ENCODE peak calls at places on chromosomes 4 and X, in ten cellular contexts. U is K562, G is A549, J is tibial nerve, W is ovary, V is suprapubic skin, K is sigmoid colon, P is H1, S is esophagus muscularis mucosa, T is GM12878. M is an unnamed sample.

GRCh38 chr4:107858158-107858742 is 33.5 kb downstream of the SGMS2 start:
- DNase-seq in G (no peak), K (no peak), S (no peak), W (no peak), J (no peak), U (no peak), P (no peak), T (no peak), V (no peak), M (no peak)

GRCh38 chr4:82753725-82754410 is 44.7 kb downstream of the SCD5 start:
- DNase-seq in P (no peak), W (peak), K (no peak), G (no peak), U (no peak), J (no peak), V (no peak), T (no peak), S (no peak), M (no peak)

GRCh38 chr4:147633113-147633512 is 15.9 kb downstream of the TMEM184C start:
- DNase-seq in V (no peak), U (no peak), S (no peak), P (no peak), J (no peak), W (no peak), T (no peak), K (no peak), G (no peak), M (no peak)

GRCh38 chrX:123731987-123732678 is 719 bp downstream of the THOC2 start:
- DNase-seq in U (peak), P (no peak), J (no peak), K (no peak), W (peak), G (peak), V (peak), T (no peak), S (no peak), M (peak)

GRCh38 chr4:111650553-111651183 is 494.6 kb upstream of the FAM241A start:
- DNase-seq in J (no peak), T (no peak), K (no peak), V (no peak), S (no peak), P (no peak), U (no peak), G (no peak), W (no peak), M (no peak)

GRCh38 chr4:175614880-175615279 is 197.2 kb downstream of the GPM6A start:
- DNase-seq in K (no peak), P (no peak), G (no peak), W (no peak), J (no peak), S (no peak), T (no peak), U (no peak), V (no peak), M (no peak)

GRCh38 chr4:56238251-56238650 is 149.0 kb downstream of the AASDH start:
- DNase-seq in G (no peak), J (no peak), S (peak), K (no peak), V (no peak), W (no peak), U (no peak), P (no peak), T (no peak), M (no peak)

GRCh38 chr4:44237643-44238042 is 211.0 kb downstream of the KCTD8 start:
- DNase-seq in V (no peak), K (no peak), U (no peak), G (no peak), W (no peak), S (no peak), T (no peak), P (no peak), J (no peak), M (no peak)

GRCh38 chr4:112061418-112061817 is 83.8 kb upstream of the FAM241A start:
- DNase-seq in V (no peak), K (no peak), G (no peak), T (no peak), P (no peak), W (no peak), U (no peak), J (no peak), S (no peak), M (no peak)

DNA sequence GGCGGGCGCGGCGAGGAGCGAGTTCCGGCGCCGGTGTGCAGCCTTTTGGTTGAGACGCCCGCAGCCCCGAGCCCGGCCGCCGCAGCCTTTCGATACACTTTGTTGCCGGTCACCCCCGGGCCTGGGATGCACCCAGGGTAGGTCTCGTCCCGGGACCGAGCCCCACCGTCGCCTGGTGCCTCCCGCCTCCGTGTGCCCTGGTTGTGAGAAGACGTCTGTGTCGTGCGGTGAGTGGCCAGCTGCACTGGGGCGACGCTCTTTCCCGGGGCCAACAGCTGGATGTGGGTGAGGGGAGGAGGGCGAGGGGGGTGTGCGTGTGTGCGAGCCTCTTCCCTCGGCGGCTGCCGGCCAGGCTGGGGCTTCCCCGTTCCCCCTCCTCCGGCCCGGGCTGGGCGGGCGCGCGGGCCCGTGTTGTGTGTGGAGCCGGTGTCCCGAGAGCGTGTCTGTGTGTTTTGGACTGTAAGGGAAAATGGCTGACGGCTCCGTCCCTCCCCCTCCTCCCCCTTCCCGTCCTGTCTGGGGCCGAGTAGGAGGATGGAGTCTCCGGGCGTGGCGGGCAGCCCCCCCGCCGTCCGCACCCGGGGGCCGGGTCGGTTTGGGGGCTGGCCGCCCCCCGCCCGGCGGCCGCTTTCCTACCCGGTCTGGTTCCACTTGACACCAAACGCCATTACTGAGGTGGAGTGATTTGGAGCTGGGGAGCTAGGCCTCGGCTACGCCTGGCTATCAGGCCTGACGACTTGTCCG is 810 bp downstream of the USP9X start:
- DNase-seq in G (peak), K (peak), P (no peak), V (peak), T (no peak), U (peak), S (no peak), J (peak), W (peak), M (peak)
- TF ChIP-seq POLR2A in G (peak), K (no peak), P (no peak), V (no peak), T (peak), U (no peak), S (no peak), J (peak), W (no peak), M (no peak)

GRCh38 chr4:143700060-143700419 is 435 bp downstream of the FREM3 start:
- DNase-seq in P (no peak), U (no peak), S (no peak), G (no peak), K (peak), W (no peak), T (no peak), V (no peak), J (no peak), M (no peak)
- TF ChIP-seq EP300 in P (no peak), U (no peak), S (no peak), G (no peak), K (no peak), W (no peak), T (no peak), V (no peak), J (no peak), M (no peak)

GRCh38 chrX:150899191-150899757 is 806 bp upstream of the CD99L2 start:
- DNase-seq in W (peak), P (no peak), S (no peak), V (peak), J (peak), T (no peak), G (peak), K (peak), U (peak), M (peak)

GRCh38 chrX:150897371-150898319 is 823 bp downstream of the CD99L2 start:
- DNase-seq in P (no peak), S (no peak), G (peak), W (no peak), U (no peak), K (no peak), V (no peak), T (no peak), J (no peak), M (peak)

GRCh38 chrX:150896632-150897031 is 1.8 kb downstream of the CD99L2 start:
- DNase-seq in G (no peak), T (no peak), U (no peak), V (no peak), P (no peak), S (no peak), J (no peak), K (no peak), W (no peak), M (no peak)

GRCh38 chrX:150902434-150903109 is 4.1 kb upstream of the CD99L2 start:
- DNase-seq in G (no peak), J (no peak), W (no peak), P (peak), S (no peak), T (no peak), V (no peak), U (no peak), K (no peak), M (no peak)

DNA sequence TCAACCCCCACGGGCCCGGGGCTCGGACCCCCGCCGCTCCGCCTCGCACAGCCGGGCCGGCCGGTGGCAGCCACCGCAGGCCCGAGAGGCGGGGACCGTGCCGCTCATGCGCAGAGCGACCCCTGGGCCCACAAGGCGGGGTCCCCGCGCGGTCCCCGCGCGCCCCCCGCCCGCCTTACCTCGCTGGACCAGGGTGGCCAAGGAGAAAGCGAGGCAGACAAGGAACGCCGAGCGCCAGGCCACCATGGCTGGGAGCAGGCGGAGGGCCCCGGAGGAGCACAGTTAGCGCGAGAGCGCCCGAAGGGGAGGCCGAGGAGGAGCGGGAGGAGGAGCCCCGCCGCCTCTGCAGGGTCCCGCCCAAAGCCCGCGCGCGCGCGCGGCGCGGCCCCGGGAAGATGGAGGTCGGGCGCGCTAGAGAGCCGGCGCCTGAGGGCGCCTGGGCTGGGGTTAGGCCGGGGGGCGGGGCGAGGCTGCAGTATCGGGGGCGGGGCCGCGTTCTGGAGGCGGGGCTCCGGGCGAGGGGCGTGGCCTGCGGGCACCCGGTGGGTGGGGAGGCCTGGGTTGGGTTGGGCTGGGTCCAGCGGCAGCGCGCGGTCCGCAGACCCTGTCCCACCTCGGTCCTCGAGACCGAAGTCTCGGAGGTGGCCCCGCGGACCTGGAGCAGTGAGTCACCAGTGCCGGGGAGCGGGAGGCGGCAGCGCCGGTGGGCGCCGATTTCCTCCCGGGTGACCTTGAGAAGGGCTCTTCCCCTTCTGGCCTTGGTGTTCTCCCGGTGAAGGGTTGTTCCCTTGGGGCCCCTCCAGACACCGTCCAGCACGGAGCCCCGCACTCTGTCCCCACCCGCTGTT is at the start of gene CD99L2:
- DNase-seq in T (no peak), S (peak), K (peak), P (peak), V (peak), W (peak), J (peak), G (peak), U (peak), M (peak)
- TF ChIP-seq POLR2A in T (peak), S (no peak), K (no peak), P (no peak), V (no peak), W (no peak), J (peak), G (peak), U (peak), M (peak)

GRCh38 chr4:3479358-3480101 is 16.4 kb downstream of the DOK7 start:
- DNase-seq in W (no peak), G (no peak), S (no peak), J (no peak), P (no peak), V (no peak), K (no peak), T (no peak), U (no peak), M (no peak)
- TF ChIP-seq EP300 in W (no peak), G (no peak), S (no peak), J (no peak), P (no peak), V (no peak), K (no peak), T (no peak), U (no peak), M (no peak)